ENCODE peak calls at places on chromosomes 5 and 9, in nine cellular contexts. One of them, this sample, is unnamed.

GRCh38 chr9:89507626-89508025 is 9.7 kb upstream of the SEMA4D start:
- DNase-seq in neural crest cell: no peak
- DNase-seq in upper lobe of right lung: no peak
- DNase-seq in sigmoid colon: no peak
- DNase-seq in tibial artery: no peak
- DNase-seq in ovary: no peak
- DNase-seq in upper lobe of left lung: no peak
- DNase-seq in Calu3: no peak
- DNase-seq in WERI-Rb-1: no peak
- DNase-seq in this sample: no peak

GRCh38 chr5:136062563-136063274 is 33.9 kb downstream of the TGFBI start:
- DNase-seq in WERI-Rb-1: peak; percentile 62
- DNase-seq in ovary: no peak
- DNase-seq in neural crest cell: no peak
- DNase-seq in upper lobe of left lung: no peak
- DNase-seq in sigmoid colon: no peak
- DNase-seq in upper lobe of right lung: no peak
- DNase-seq in Calu3: peak; percentile 55
- DNase-seq in tibial artery: no peak
- DNase-seq in this sample: no peak

GRCh38 chr5:3226171-3226570 is 369.5 kb upstream of the IRX1 start:
- DNase-seq in ovary: no peak
- DNase-seq in sigmoid colon: no peak
- DNase-seq in upper lobe of right lung: no peak
- DNase-seq in Calu3: no peak
- DNase-seq in neural crest cell: no peak
- DNase-seq in tibial artery: no peak
- DNase-seq in upper lobe of left lung: no peak
- DNase-seq in WERI-Rb-1: no peak
- DNase-seq in this sample: no peak

GRCh38 chr5:12292610-12293204 is 388.5 kb upstream of the CTNND2 start:
- DNase-seq in upper lobe of left lung: no peak
- DNase-seq in WERI-Rb-1: peak; percentile 23
- DNase-seq in tibial artery: no peak
- DNase-seq in sigmoid colon: no peak
- DNase-seq in upper lobe of right lung: no peak
- DNase-seq in Calu3: no peak
- DNase-seq in neural crest cell: no peak
- DNase-seq in ovary: no peak
- DNase-seq in this sample: no peak

GRCh38 chr5:153402550-153402949 is 87.9 kb upstream of the GRIA1 start:
- DNase-seq in WERI-Rb-1: no peak
- DNase-seq in sigmoid colon: no peak
- DNase-seq in Calu3: no peak
- DNase-seq in neural crest cell: no peak
- DNase-seq in upper lobe of left lung: no peak
- DNase-seq in upper lobe of right lung: no peak
- DNase-seq in ovary: no peak
- DNase-seq in tibial artery: no peak
- DNase-seq in this sample: no peak

GRCh38 chr5:139579-140442 is 47.8 kb downstream of the PLEKHG4B start:
- DNase-seq in Calu3: no peak
- DNase-seq in tibial artery: no peak
- DNase-seq in WERI-Rb-1: no peak
- DNase-seq in upper lobe of left lung: peak; percentile 78
- DNase-seq in upper lobe of right lung: no peak
- DNase-seq in neural crest cell: no peak
- DNase-seq in sigmoid colon: no peak
- DNase-seq in ovary: no peak
- DNase-seq in this sample: no peak

GRCh38 chr5:98734646-98735045 is 38.8 kb upstream of the RGMB start:
- DNase-seq in upper lobe of left lung: no peak
- DNase-seq in ovary: no peak
- DNase-seq in WERI-Rb-1: no peak
- DNase-seq in Calu3: no peak
- DNase-seq in upper lobe of right lung: no peak
- DNase-seq in sigmoid colon: no peak
- DNase-seq in neural crest cell: no peak
- DNase-seq in tibial artery: no peak
- DNase-seq in this sample: no peak

GRCh38 chr5:137752873-137753226 is 1.3 kb downstream of the HNRNPA0 start:
- DNase-seq in upper lobe of right lung: no peak
- DNase-seq in tibial artery: no peak
- DNase-seq in WERI-Rb-1: no peak
- DNase-seq in neural crest cell: no peak
- DNase-seq in upper lobe of left lung: no peak
- DNase-seq in Calu3: peak; percentile 29
- DNase-seq in ovary: peak; percentile 33
- DNase-seq in sigmoid colon: no peak
- DNase-seq in this sample: peak; percentile 56

GRCh38 chr9:113589407-113589806 is 125.9 kb downstream of the RGS3 start:
- DNase-seq in Calu3: no peak
- DNase-seq in WERI-Rb-1: no peak
- DNase-seq in upper lobe of left lung: no peak
- DNase-seq in ovary: no peak
- DNase-seq in sigmoid colon: peak; percentile 53
- DNase-seq in neural crest cell: no peak
- DNase-seq in upper lobe of right lung: no peak
- DNase-seq in tibial artery: no peak
- DNase-seq in this sample: peak; percentile 46

GRCh38 chr9:137457406-137458193 is 1.5 kb downstream of the NSMF start:
- DNase-seq in WERI-Rb-1: no peak
- DNase-seq in sigmoid colon: no peak
- DNase-seq in neural crest cell: no peak
- DNase-seq in upper lobe of right lung: peak; percentile 63
- DNase-seq in Calu3: no peak
- DNase-seq in ovary: no peak
- DNase-seq in tibial artery: peak; percentile 73
- DNase-seq in upper lobe of left lung: peak; percentile 86
- DNase-seq in this sample: peak; percentile 45

GRCh38 chr5:8474569-8474930 is 605.6 kb downstream of the MTRR start:
- DNase-seq in tibial artery: no peak
- DNase-seq in upper lobe of left lung: no peak
- DNase-seq in sigmoid colon: no peak
- DNase-seq in ovary: no peak
- DNase-seq in WERI-Rb-1: no peak
- DNase-seq in neural crest cell: no peak
- DNase-seq in Calu3: no peak
- DNase-seq in upper lobe of right lung: no peak
- DNase-seq in this sample: no peak

GRCh38 chr9:113155911-113156559 is 5.2 kb downstream of the SLC31A2 start:
- DNase-seq in WERI-Rb-1: no peak
- DNase-seq in neural crest cell: no peak
- DNase-seq in Calu3: no peak
- DNase-seq in ovary: no peak
- DNase-seq in tibial artery: no peak
- DNase-seq in upper lobe of left lung: no peak
- DNase-seq in sigmoid colon: no peak
- DNase-seq in upper lobe of right lung: no peak
- DNase-seq in this sample: no peak

GRCh38 chr5:107032629-107033028 is 638.1 kb downstream of the EFNA5 start:
- DNase-seq in Calu3: no peak
- DNase-seq in ovary: no peak
- DNase-seq in sigmoid colon: no peak
- DNase-seq in WERI-Rb-1: no peak
- DNase-seq in tibial artery: no peak
- DNase-seq in upper lobe of right lung: no peak
- DNase-seq in neural crest cell: no peak
- DNase-seq in upper lobe of left lung: no peak
- DNase-seq in this sample: no peak

GRCh38 chr9:134063088-134063875 is 4.5 kb downstream of the BRD3 start:
- DNase-seq in neural crest cell: no peak
- DNase-seq in tibial artery: no peak
- DNase-seq in upper lobe of left lung: peak; percentile 51
- DNase-seq in upper lobe of right lung: peak; percentile 62
- DNase-seq in Calu3: no peak
- DNase-seq in WERI-Rb-1: no peak
- DNase-seq in ovary: no peak
- DNase-seq in sigmoid colon: peak; percentile 51
- DNase-seq in this sample: peak; percentile 43

GRCh38 chr5:73507062-73507461 is 8.8 kb downstream of the BTF3 start:
- DNase-seq in Calu3: no peak
- DNase-seq in tibial artery: no peak
- DNase-seq in neural crest cell: no peak
- DNase-seq in ovary: no peak
- DNase-seq in sigmoid colon: no peak
- DNase-seq in upper lobe of right lung: no peak
- DNase-seq in WERI-Rb-1: no peak
- DNase-seq in upper lobe of left lung: no peak
- DNase-seq in this sample: no peak

GRCh38 chr5:33789558-33789957 is 102.2 kb downstream of the ADAMTS12 start:
- DNase-seq in sigmoid colon: no peak
- DNase-seq in neural crest cell: no peak
- DNase-seq in Calu3: no peak
- DNase-seq in WERI-Rb-1: no peak
- DNase-seq in ovary: no peak
- DNase-seq in upper lobe of left lung: no peak
- DNase-seq in tibial artery: no peak
- DNase-seq in upper lobe of right lung: no peak
- DNase-seq in this sample: no peak

GRCh38 chr5:76960004-76960625 is 7.3 kb downstream of the CRHBP start:
- DNase-seq in neural crest cell: no peak
- DNase-seq in ovary: no peak
- DNase-seq in upper lobe of left lung: no peak
- DNase-seq in Calu3: no peak
- DNase-seq in upper lobe of right lung: no peak
- DNase-seq in sigmoid colon: no peak
- DNase-seq in WERI-Rb-1: no peak
- DNase-seq in tibial artery: no peak
- DNase-seq in this sample: no peak

GRCh38 chr9:115104908-115105307 is 13.0 kb downstream of the TNC start:
- DNase-seq in neural crest cell: no peak
- DNase-seq in WERI-Rb-1: no peak
- DNase-seq in Calu3: no peak
- DNase-seq in upper lobe of right lung: no peak
- DNase-seq in ovary: no peak
- DNase-seq in upper lobe of left lung: no peak
- DNase-seq in tibial artery: no peak
- DNase-seq in sigmoid colon: no peak
- DNase-seq in this sample: no peak

DNA sequence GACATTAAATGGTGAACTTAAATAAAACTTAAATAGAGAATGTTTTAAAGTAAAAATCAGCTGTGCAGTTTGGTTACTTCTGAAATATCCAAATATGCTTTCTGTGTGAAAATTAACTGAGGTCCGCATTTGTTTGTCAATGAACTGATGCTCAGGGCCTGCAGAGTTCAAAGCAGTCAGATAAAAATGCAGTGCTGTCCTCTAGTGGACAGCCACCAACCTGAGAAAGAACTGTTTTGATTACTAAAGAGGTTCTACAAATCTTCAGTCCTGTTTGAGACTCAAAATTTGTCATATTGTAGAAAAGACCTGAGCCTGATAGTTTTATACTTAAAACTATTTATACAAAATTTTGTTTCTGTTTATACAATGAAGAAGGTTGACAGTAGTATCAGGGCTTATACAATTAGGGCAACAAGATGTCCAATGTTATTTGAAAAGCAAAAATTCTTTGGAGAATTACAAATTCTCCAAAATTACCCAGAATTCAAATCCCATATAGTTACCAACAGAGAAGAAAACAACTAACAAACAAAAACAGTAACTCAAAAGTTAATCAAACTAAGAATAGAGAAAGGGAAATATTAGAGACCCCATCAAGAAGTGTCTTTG is 232.3 kb upstream of the TBCA start:
- DNase-seq in neural crest cell: no peak
- DNase-seq in tibial artery: no peak
- DNase-seq in sigmoid colon: no peak
- DNase-seq in WERI-Rb-1: peak; percentile 40
- DNase-seq in upper lobe of left lung: no peak
- DNase-seq in ovary: no peak
- DNase-seq in Calu3: peak; percentile 29
- DNase-seq in upper lobe of right lung: no peak
- DNase-seq in this sample: no peak
- TF ChIP-seq CTCF in neural crest cell: peak; percentile 89
- TF ChIP-seq CTCF in tibial artery: peak; percentile 75
- TF ChIP-seq CTCF in sigmoid colon: peak; percentile 57
- TF ChIP-seq CTCF in WERI-Rb-1: peak; percentile 80
- TF ChIP-seq CTCF in upper lobe of left lung: peak; percentile 23
- TF ChIP-seq CTCF in ovary: no peak
- TF ChIP-seq CTCF in Calu3: peak; percentile 71
- TF ChIP-seq CTCF in upper lobe of right lung: peak; percentile 64
- TF ChIP-seq CTCF in this sample: peak; percentile 70

DNA sequence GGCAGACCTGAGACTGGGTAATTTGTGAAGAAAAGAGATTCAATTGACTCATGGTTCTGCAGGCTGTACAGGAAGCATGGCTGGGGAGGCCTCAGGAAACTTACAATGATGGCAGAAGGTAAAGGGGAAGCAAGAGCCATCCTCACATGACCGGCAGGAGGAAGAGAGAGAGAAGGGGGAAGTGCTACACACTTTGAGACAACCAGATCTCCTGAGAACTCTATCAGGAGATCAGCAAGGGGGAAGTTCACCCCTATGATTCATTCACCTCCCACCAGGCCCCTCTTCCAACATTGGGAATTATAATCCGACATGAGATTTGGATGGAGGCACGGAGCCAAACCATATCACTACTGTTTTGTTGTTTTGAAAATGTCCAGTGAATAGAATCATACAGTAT is 110.2 kb downstream of the DAPK1 start:
- DNase-seq in neural crest cell: no peak
- DNase-seq in upper lobe of left lung: no peak
- DNase-seq in WERI-Rb-1: no peak
- DNase-seq in tibial artery: no peak
- DNase-seq in sigmoid colon: no peak
- DNase-seq in upper lobe of right lung: no peak
- DNase-seq in ovary: no peak
- DNase-seq in Calu3: no peak
- DNase-seq in this sample: peak; percentile 85
- TF ChIP-seq CTCF in neural crest cell: no peak
- TF ChIP-seq CTCF in upper lobe of left lung: no peak
- TF ChIP-seq CTCF in WERI-Rb-1: no peak
- TF ChIP-seq CTCF in tibial artery: no peak
- TF ChIP-seq CTCF in sigmoid colon: no peak
- TF ChIP-seq CTCF in upper lobe of right lung: no peak
- TF ChIP-seq CTCF in ovary: no peak
- TF ChIP-seq CTCF in Calu3: no peak
- TF ChIP-seq CTCF in this sample: no peak

GRCh38 chr5:64003966-64004365 is 41.7 kb upstream of the HTR1A start:
- DNase-seq in Calu3: no peak
- DNase-seq in WERI-Rb-1: peak; percentile 80
- DNase-seq in ovary: no peak
- DNase-seq in sigmoid colon: no peak
- DNase-seq in neural crest cell: no peak
- DNase-seq in upper lobe of left lung: no peak
- DNase-seq in upper lobe of right lung: no peak
- DNase-seq in tibial artery: no peak
- DNase-seq in this sample: no peak
- TF ChIP-seq CTCF in Calu3: no peak
- TF ChIP-seq CTCF in WERI-Rb-1: no peak
- TF ChIP-seq CTCF in ovary: no peak
- TF ChIP-seq CTCF in sigmoid colon: no peak
- TF ChIP-seq CTCF in neural crest cell: no peak
- TF ChIP-seq CTCF in upper lobe of left lung: no peak
- TF ChIP-seq CTCF in upper lobe of right lung: no peak
- TF ChIP-seq CTCF in tibial artery: no peak
- TF ChIP-seq CTCF in this sample: no peak

DNA sequence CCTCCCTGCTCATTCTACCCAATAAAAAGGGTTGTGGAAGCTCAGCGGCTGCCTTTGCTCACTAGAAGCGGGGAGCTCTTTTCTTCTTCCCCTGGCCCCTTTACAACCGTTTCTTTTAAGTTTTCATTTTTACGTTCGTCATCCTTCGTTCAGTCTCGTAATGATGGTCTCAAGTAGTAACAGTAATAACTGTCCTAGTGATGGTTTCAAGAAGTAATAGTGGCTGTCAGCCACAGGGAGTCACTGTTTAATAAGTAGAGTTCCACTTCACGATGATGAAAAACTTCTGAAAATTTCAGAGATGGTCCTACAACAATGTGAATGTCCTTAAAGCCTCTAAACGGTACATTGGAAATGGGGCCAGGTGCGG is 6.2 kb downstream of the UGT3A2 start:
- DNase-seq in ovary: no peak
- DNase-seq in WERI-Rb-1: no peak
- DNase-seq in upper lobe of left lung: no peak
- DNase-seq in neural crest cell: no peak
- DNase-seq in tibial artery: no peak
- DNase-seq in sigmoid colon: no peak
- DNase-seq in upper lobe of right lung: no peak
- DNase-seq in Calu3: no peak
- DNase-seq in this sample: no peak
- TF ChIP-seq CTCF in ovary: no peak
- TF ChIP-seq CTCF in WERI-Rb-1: peak; percentile 23
- TF ChIP-seq CTCF in upper lobe of left lung: no peak
- TF ChIP-seq CTCF in neural crest cell: peak; percentile 33
- TF ChIP-seq CTCF in tibial artery: no peak
- TF ChIP-seq CTCF in sigmoid colon: no peak
- TF ChIP-seq CTCF in upper lobe of right lung: no peak
- TF ChIP-seq CTCF in Calu3: no peak
- TF ChIP-seq CTCF in this sample: no peak